ENCODE peak calls at places on chromosomes 7 and 10, in five cellular contexts. One of them, this sample, is unnamed. For H3K36me3, the result is how much of the 10 kb centered on the place peaks cover.

GRCh38 chr7:101733713-101734475 is 83.5 kb upstream of the CUX1 start:
- DNase-seq in HepG2: peak
- DNase-seq in HCT116: no peak
- DNase-seq in IMR-90: peak
- DNase-seq in K562: peak
- DNase-seq in this sample: peak

GRCh38 chr10:12540341-12540781 is 191.0 kb downstream of the CAMK1D start:
- DNase-seq in HCT116: no peak
- DNase-seq in K562: no peak
- DNase-seq in IMR-90: peak
- DNase-seq in HepG2: no peak
- DNase-seq in this sample: no peak

GRCh38 chr10:123160311-123160980 is 6.2 kb downstream of the BUB3 start:
- DNase-seq in HepG2: no peak
- DNase-seq in HCT116: no peak
- DNase-seq in K562: no peak
- DNase-seq in IMR-90: no peak
- DNase-seq in this sample: no peak

GRCh38 chr7:111931016-111931517 is 275.1 kb downstream of the DOCK4 start:
- DNase-seq in K562: no peak
- DNase-seq in HepG2: peak
- DNase-seq in IMR-90: peak
- DNase-seq in HCT116: peak
- DNase-seq in this sample: peak

GRCh38 chr10:102718220-102718619 is 3.8 kb downstream of the SFXN2 start:
- DNase-seq in HepG2: peak
- DNase-seq in IMR-90: peak
- DNase-seq in HCT116: no peak
- DNase-seq in K562: no peak
- DNase-seq in this sample: peak

GRCh38 chr7:41999736-42000283 is 237.2 kb downstream of the GLI3 start:
- DNase-seq in IMR-90: peak
- DNase-seq in HCT116: no peak
- DNase-seq in HepG2: no peak
- DNase-seq in K562: no peak
- DNase-seq in this sample: no peak

GRCh38 chr7:152522551-152522950 is 86.7 kb upstream of the KMT2C start:
- DNase-seq in IMR-90: no peak
- DNase-seq in HCT116: no peak
- DNase-seq in K562: no peak
- DNase-seq in HepG2: no peak
- DNase-seq in this sample: peak

GRCh38 chr10:13634207-13634606 is 47.4 kb downstream of the PRPF18 start:
- DNase-seq in K562: no peak
- DNase-seq in HCT116: no peak
- DNase-seq in HepG2: no peak
- DNase-seq in IMR-90: no peak
- DNase-seq in this sample: no peak

GRCh38 chr7:128876127-128876526 is 13.5 kb downstream of the ATP6V1F start:
- DNase-seq in K562: no peak
- DNase-seq in HepG2: no peak
- DNase-seq in HCT116: no peak
- DNase-seq in IMR-90: no peak
- DNase-seq in this sample: no peak

GRCh38 chr7:36904802-36905201 is 180.5 kb upstream of the AOAH start:
- DNase-seq in K562: no peak
- DNase-seq in HCT116: no peak
- DNase-seq in HepG2: no peak
- DNase-seq in IMR-90: no peak
- DNase-seq in this sample: no peak

GRCh38 chr7:69598081-69598486 is at the start of gene AUTS2:
- DNase-seq in HCT116: no peak
- DNase-seq in K562: peak
- DNase-seq in IMR-90: peak
- DNase-seq in HepG2: peak
- DNase-seq in this sample: peak

DNA sequence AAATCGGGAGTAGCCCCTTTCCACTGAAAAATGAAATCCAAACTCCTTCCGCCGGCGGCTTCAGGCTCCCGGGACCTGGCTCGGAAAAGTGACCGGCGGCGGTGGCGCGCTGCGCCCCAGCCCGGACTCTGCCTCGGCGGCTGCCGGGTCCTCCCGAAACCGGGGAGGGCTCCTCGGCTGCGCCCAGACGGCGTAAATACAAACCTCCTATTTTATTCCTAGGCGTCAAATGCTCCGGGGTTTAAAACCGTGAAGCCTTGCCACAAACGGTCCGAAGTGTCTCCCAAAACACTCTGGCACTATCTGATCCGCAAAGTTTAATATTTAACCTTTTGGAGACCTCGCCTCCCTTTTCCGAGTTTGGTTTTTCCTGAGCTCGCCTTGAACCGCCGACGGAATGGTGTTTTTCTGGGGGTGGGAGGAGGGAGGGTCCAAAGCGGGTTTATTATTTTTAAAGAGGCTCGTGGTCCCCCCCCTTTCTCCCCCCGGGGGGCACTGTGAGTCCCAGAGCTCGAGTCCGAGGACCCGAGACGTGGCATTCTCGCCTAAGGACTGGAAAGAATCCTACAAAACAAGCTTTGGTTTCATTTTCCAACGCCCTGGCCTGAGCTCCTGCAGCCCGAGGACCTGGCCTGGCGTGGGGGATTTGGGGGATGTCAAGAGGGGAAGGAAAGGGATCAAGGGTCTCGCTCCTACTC is 1.9 kb downstream of the TNRC18 start:
- DNase-seq in IMR-90: peak
- DNase-seq in HepG2: peak
- DNase-seq in K562: peak
- DNase-seq in HCT116: no peak
- DNase-seq in this sample: peak
- TF ChIP-seq POLR2A in IMR-90: peak
- TF ChIP-seq POLR2A in HepG2: peak
- TF ChIP-seq POLR2A in K562: no peak
- TF ChIP-seq POLR2A in HCT116: no peak
- TF ChIP-seq POLR2A in this sample: no peak

DNA sequence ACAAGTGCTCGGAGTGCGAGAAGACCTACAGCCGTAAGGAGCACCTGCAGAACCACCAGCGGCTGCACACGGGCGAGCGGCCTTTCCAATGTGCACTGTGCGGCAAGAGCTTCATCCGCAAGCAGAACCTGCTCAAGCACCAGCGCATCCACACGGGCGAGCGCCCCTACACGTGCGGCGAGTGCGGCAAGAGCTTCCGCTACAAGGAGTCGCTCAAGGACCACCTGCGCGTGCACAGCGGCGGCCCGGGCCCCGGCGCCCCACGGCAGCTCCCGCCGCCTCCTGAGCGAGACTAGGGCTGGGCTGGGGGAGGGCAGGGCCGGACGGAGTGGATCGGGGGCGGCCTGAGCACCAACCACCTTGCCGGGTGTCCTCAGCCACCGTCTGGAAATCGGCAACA is 15.1 kb upstream of the ZNF212 start:
- DNase-seq in HCT116: no peak
- DNase-seq in IMR-90: no peak
- DNase-seq in K562: no peak
- DNase-seq in HepG2: no peak
- DNase-seq in this sample: no peak
- H3K36me3 ChIP-seq in HCT116: under half
- H3K36me3 ChIP-seq in IMR-90: under half
- H3K36me3 ChIP-seq in K562: half or more
- H3K36me3 ChIP-seq in HepG2: under half
- H3K36me3 ChIP-seq in this sample: under half

GRCh38 chr10:35126062-35126529 is 550 bp upstream of the CREM start:
- DNase-seq in K562: no peak
- DNase-seq in IMR-90: peak
- DNase-seq in HepG2: no peak
- DNase-seq in HCT116: no peak
- DNase-seq in this sample: no peak
- H2AFZ ChIP-seq in K562: peak
- H2AFZ ChIP-seq in IMR-90: peak
- H2AFZ ChIP-seq in HepG2: no peak
- H2AFZ ChIP-seq in HCT116: no peak
- H2AFZ ChIP-seq in this sample: peak

GRCh38 chr10:99430451-99431189 is at the start of gene GOT1:
- DNase-seq in HepG2: peak
- DNase-seq in IMR-90: peak
- DNase-seq in K562: peak
- DNase-seq in HCT116: peak
- DNase-seq in this sample: peak
- TF ChIP-seq POLR2A in HepG2: peak
- TF ChIP-seq POLR2A in IMR-90: peak
- TF ChIP-seq POLR2A in K562: peak
- TF ChIP-seq POLR2A in HCT116: peak
- TF ChIP-seq POLR2A in this sample: peak

GRCh38 chr10:992523-993340 is 4.5 kb downstream of the GTPBP4 start:
- DNase-seq in K562: no peak
- DNase-seq in HCT116: no peak
- DNase-seq in IMR-90: no peak
- DNase-seq in HepG2: no peak
- DNase-seq in this sample: no peak

GRCh38 chr10:997266-998022 is 9.2 kb downstream of the GTPBP4 start:
- DNase-seq in HepG2: no peak
- DNase-seq in K562: no peak
- DNase-seq in IMR-90: no peak
- DNase-seq in HCT116: no peak
- DNase-seq in this sample: no peak

GRCh38 chr10:996031-996430 is 7.8 kb downstream of the GTPBP4 start:
- DNase-seq in HepG2: no peak
- DNase-seq in K562: no peak
- DNase-seq in HCT116: no peak
- DNase-seq in IMR-90: no peak
- DNase-seq in this sample: no peak

GRCh38 chr10:994836-995558 is 6.8 kb downstream of the GTPBP4 start:
- DNase-seq in K562: no peak
- DNase-seq in IMR-90: no peak
- DNase-seq in HepG2: no peak
- DNase-seq in HCT116: no peak
- DNase-seq in this sample: no peak

DNA sequence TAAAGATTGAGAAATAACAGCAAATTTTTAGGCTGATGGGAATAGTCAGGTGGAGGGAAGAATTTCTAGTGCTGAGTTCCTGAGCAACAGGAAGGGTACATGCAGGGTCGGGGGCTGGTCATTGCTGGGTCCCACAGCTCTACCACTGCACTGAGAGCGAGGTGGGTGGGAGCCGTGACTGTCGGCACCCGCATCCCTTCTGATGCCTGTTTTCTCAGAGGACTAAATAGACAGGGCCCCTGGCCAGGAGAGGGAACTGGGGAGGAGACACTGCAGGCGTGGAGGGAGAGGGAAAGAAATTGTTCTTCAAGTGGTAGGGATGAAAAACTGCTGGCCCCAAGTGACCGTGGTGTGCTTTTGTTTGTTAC is 7.3 kb downstream of the GTPBP4 start:
- DNase-seq in IMR-90: no peak
- DNase-seq in HepG2: no peak
- DNase-seq in K562: no peak
- DNase-seq in HCT116: no peak
- DNase-seq in this sample: no peak
- H3K36me3 ChIP-seq in IMR-90: half or more
- H3K36me3 ChIP-seq in HepG2: under half
- H3K36me3 ChIP-seq in K562: half or more
- H3K36me3 ChIP-seq in HCT116: half or more
- H3K36me3 ChIP-seq in this sample: under half

DNA sequence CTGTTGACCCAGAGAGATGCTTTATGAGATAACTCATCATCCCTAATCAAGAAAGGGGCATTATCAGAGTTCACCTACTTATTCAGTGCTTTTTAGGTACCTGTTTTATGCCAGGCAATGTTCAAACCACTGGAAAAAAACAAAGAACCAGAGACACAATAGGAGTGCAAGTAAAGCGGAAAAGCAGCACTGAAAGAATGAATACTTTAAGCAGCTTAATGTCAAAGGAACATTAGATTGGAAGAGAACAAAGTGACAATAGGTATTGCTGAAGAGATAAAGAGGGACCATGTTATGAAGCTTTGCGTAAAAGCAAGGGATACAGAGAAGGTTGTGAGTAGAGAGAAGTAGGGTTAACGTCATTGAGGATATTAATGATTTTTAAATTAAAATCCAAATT is 11.3 kb downstream of the DGKB start:
- DNase-seq in HCT116: no peak
- DNase-seq in K562: no peak
- DNase-seq in HepG2: no peak
- DNase-seq in IMR-90: no peak
- DNase-seq in this sample: no peak
- H2AFZ ChIP-seq in HCT116: no peak
- H2AFZ ChIP-seq in K562: no peak
- H2AFZ ChIP-seq in HepG2: no peak
- H2AFZ ChIP-seq in IMR-90: no peak
- H2AFZ ChIP-seq in this sample: no peak

GRCh38 chr10:94680544-94680943 is 3.0 kb upstream of the CYP2C18 start:
- DNase-seq in K562: no peak
- DNase-seq in IMR-90: no peak
- DNase-seq in HCT116: no peak
- DNase-seq in HepG2: peak
- DNase-seq in this sample: no peak

GRCh38 chr10:94687625-94688248 is 4.2 kb downstream of the CYP2C18 start:
- DNase-seq in HepG2: no peak
- DNase-seq in HCT116: no peak
- DNase-seq in IMR-90: no peak
- DNase-seq in K562: no peak
- DNase-seq in this sample: no peak

GRCh38 chr10:94678475-94678874 is 5.1 kb upstream of the CYP2C18 start:
- DNase-seq in HCT116: no peak
- DNase-seq in K562: no peak
- DNase-seq in HepG2: no peak
- DNase-seq in IMR-90: no peak
- DNase-seq in this sample: no peak

GRCh38 chr10:94677691-94678090 is 5.8 kb upstream of the CYP2C18 start:
- DNase-seq in K562: no peak
- DNase-seq in IMR-90: no peak
- DNase-seq in HCT116: peak
- DNase-seq in HepG2: peak
- DNase-seq in this sample: no peak

GRCh38 chr10:94683214-94684054 is at the start of gene CYP2C18:
- DNase-seq in HepG2: no peak
- DNase-seq in IMR-90: no peak
- DNase-seq in HCT116: no peak
- DNase-seq in K562: no peak
- DNase-seq in this sample: no peak
- TF ChIP-seq POLR2A in HepG2: no peak
- TF ChIP-seq POLR2A in IMR-90: no peak
- TF ChIP-seq POLR2A in HCT116: no peak
- TF ChIP-seq POLR2A in K562: no peak
- TF ChIP-seq POLR2A in this sample: no peak

GRCh38 chr10:29493697-29494096 is 141.1 kb downstream of the SVIL start:
- DNase-seq in HepG2: no peak
- DNase-seq in IMR-90: no peak
- DNase-seq in HCT116: no peak
- DNase-seq in K562: no peak
- DNase-seq in this sample: no peak
- H3K36me3 ChIP-seq in HepG2: under half
- H3K36me3 ChIP-seq in IMR-90: under half
- H3K36me3 ChIP-seq in HCT116: under half
- H3K36me3 ChIP-seq in K562: under half
- H3K36me3 ChIP-seq in this sample: under half

This sample was measured in endothelial cell of umbilical vein.